ENCODE peak calls at places on chromosomes 13 and 19, in five cellular contexts. C, T, W, G and M are unnamed samples.

GRCh38 chr13:112638157-112638750 is 50.3 kb upstream of the TUBGCP3 start:
- DNase-seq in T (no peak), C (no peak), G (no peak), W (no peak), M (no peak)

GRCh38 chr13:32246468-32246867 is 68.7 kb downstream of the ZAR1L start:
- DNase-seq in C (peak; percentile 70), W (peak; percentile 61), T (peak; percentile 43), G (peak; percentile 71), M (peak; percentile 38)

GRCh38 chr19:10290876-10291553 is 1.3 kb downstream of the ICAM5 start:
- DNase-seq in W (peak; percentile 76), T (peak; percentile 51), C (no peak), G (peak; percentile 97), M (no peak)

GRCh38 chr19:29702161-29702957 is 12.7 kb downstream of the C19orf12 start:
- DNase-seq in G (no peak), T (no peak), C (no peak), W (no peak), M (no peak)

GRCh38 chr19:54247106-54247930 is 4.7 kb upstream of the LILRA6 start:
- DNase-seq in T (no peak), G (no peak), C (no peak), W (no peak), M (no peak)

GRCh38 chr13:22499919-22500318 is 680.9 kb upstream of the SGCG start:
- DNase-seq in W (no peak), G (no peak), C (no peak), T (no peak), M (no peak)

GRCh38 chr13:74975122-74975521 is 506.8 kb downstream of the TBC1D4 start:
- DNase-seq in C (no peak), G (no peak), T (no peak), W (no peak), M (no peak)

GRCh38 chr13:20814224-20814910 is 40.6 kb upstream of the EEF1AKMT1 start:
- DNase-seq in G (no peak), C (peak; percentile 93), T (peak; percentile 61), W (peak; percentile 60), M (peak; percentile 30)

GRCh38 chr13:73952683-73953082 is 181.5 kb downstream of the KLF12 start:
- DNase-seq in W (no peak), T (no peak), G (no peak), C (no peak), M (no peak)
- H3K9me3 ChIP-seq in W (no peaks in the 10 kb centered on the region), T (no peaks in the 10 kb centered on the region), G (no peaks in the 10 kb centered on the region), C (no peaks in the 10 kb centered on the region), M (no peaks in the 10 kb centered on the region)

DNA sequence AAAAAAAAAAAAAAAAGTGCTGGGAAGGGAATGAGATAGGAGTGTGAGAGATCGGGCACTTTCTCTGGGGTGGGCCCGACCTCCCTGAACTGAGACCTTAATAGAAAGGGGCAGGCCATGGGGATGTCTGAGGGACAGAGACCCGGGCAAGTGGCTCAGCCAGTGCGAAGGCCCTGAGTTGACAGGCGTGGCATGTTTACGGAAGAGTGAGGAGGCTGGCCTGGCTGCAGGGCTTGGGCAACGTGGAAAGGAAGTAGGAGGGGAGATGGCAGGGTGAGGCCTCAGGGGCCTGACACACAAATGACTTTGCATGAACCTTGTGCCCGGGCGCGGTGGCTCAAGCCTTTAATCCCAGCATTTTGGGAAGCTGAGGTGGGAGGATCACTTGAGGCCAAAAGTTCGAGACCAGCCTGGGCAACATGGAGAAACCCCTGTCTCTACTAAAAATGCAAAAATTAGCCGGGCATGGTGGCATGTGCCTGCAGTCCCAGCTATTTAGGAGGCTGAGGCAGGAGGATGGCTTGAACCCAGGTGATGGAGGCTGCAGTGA is 13.9 kb downstream of the FCHO1 start:
- DNase-seq in T (peak; percentile 44), W (peak; percentile 86), C (peak; percentile 78), G (no peak), M (no peak)
- TF ChIP-seq POLR2AphosphoS5 in T (no peak), W (peak; percentile 54), C (no peak), G (no peak), M (no peak)

GRCh38 chr19:3193256-3194062 is 7.7 kb downstream of the NCLN start:
- DNase-seq in W (no peak), C (no peak), G (peak; percentile 49), T (no peak), M (no peak)

GRCh38 chr19:3192684-3193083 is 7.0 kb downstream of the NCLN start:
- DNase-seq in C (no peak), G (no peak), T (no peak), W (no peak), M (no peak)

GRCh38 chr19:3194703-3195087 is 9.0 kb downstream of the NCLN start:
- DNase-seq in W (no peak), C (no peak), T (no peak), G (no peak), M (no peak)

GRCh38 chr19:3192228-3192635 is 6.5 kb downstream of the NCLN start:
- DNase-seq in G (no peak), C (no peak), T (no peak), W (no peak), M (no peak)

DNA sequence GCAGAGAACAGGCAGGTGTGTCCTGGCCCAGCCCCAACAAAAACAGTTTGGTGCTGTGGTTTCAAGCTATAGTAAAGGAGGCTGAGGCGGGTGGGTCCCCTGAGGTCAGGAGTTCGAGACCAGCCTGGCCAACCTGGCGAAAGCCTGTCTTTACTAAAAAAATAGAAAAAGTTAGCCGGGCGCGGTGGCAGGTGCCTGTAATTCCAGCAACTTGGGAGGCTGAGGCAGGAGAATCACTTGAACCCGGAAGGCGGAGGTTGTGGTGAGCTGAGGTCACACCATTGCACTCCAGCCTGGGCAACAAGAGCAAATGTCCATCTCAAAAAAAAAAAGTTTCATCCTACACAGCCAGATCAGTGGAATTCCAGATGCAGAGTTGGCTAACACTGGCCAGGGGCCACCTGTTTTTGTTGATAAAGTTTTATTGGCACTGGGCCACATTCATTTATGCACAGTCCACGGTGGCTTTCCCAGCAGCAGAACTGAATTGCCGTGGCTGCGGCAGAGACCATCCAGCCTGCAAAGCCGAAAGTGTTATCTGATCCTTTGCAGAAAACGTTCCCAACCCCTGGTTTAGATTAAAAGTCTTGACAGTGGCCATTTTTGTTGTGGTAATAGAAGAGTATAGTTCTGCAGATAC is 8.5 kb downstream of the NCLN start:
- DNase-seq in C (no peak), W (no peak), G (peak; percentile 91), T (no peak), M (no peak)
- H3K27ac ChIP-seq in C (no peak overlapping the region), W (no peak overlapping the region), G (peak overlapping the region; percentile 63), T (no peak overlapping the region), M (no peak overlapping the region)

DNA sequence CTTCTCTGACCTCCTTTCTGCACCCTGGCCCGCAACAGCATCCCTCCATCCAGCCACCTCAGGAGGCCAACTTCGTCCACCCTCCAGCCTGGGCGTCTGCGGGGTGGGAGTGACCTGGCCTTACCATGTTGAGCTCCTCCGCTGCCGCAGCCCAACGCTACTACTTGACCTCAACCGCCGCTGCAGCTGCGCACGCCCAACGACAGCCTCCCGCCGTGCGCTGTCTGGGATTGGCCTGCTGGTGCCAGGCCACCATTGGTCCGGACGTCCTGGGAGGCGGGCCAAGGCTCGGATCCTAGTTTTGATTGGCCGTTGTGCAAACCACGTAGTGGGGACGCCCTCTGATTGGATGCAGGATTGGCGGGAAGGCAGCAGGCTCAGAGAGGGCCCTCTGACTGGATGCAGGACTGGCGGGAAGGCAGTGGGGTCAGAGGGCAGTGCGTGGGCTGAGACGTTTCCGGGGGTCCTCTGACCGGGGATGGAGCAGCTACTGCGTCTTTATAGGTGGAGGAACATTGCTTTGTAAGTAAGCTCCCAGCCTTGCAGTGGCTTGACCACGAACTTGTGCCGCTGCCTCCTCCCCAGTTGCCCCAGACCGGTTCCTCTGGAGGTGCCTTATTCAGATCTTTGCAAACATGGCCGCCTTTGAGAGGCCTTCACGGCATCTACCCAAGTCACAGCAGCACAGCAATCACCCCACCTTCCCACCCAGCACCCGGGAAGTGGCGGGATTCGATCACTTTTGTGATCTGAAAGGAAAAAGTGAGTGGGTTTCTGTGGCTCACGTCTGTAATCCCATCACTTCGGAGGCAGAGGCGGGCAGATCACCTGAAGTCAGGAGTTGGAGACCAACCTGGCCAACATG is at the start of gene TUBA3C:
- DNase-seq in W (no peak), G (peak; percentile 17), C (no peak), T (peak; percentile 10), M (peak; percentile 2)
- H3K9me3 ChIP-seq in W (no peaks in the 10 kb centered on the region), G (no peaks in the 10 kb centered on the region), C (no peaks in the 10 kb centered on the region), T (no peaks in the 10 kb centered on the region), M (no peaks in the 10 kb centered on the region)

GRCh38 chr19:42271045-42271419 is 2.0 kb downstream of the CIC start:
- DNase-seq in T (no peak), W (no peak), G (no peak), C (no peak), M (no peak)

GRCh38 chr19:42270346-42271044 is 1.4 kb downstream of the CIC start:
- DNase-seq in T (peak; percentile 88), C (peak; percentile 92), W (peak; percentile 63), G (peak; percentile 62), M (peak; percentile 70)

GRCh38 chr19:42272989-42273406 is 3.9 kb downstream of the CIC start:
- DNase-seq in G (no peak), T (no peak), C (peak; percentile 60), W (no peak), M (no peak)

GRCh38 chr19:42272535-42272897 is 3.5 kb downstream of the CIC start:
- DNase-seq in G (no peak), W (no peak), T (peak; percentile 19), C (no peak), M (no peak)

GRCh38 chr19:42271861-42272534 is 2.9 kb downstream of the CIC start:
- DNase-seq in C (peak; percentile 68), T (no peak), W (no peak), G (no peak), M (no peak)
- TF ChIP-seq POLR2AphosphoS5 in C (no peak), T (no peak), W (no peak), G (no peak), M (no peak)